ENCODE peak calls at places on chromosomes 3 and 15, in six cellular contexts. One of them, this sample, is unnamed.

GRCh38 chr3:128499724-128500275 is 6.8 kb upstream of the GATA2 start:
- DNase-seq in BE2C: no peak
- DNase-seq in stimulated activated CD4-positive, alpha-beta T cell treated with anti-CD3 and anti-CD28 coated beads, Interleukin-15, amount 100 ng/mL, for 1 hour: no peak
- DNase-seq in M059J: peak
- DNase-seq in chondrocyte: peak
- DNase-seq in coronary artery: peak
- DNase-seq in this sample: peak

GRCh38 chr15:67883228-67883773 is 43.5 kb upstream of the RNU6-1 start:
- DNase-seq in BE2C: no peak
- DNase-seq in stimulated activated CD4-positive, alpha-beta T cell treated with anti-CD3 and anti-CD28 coated beads, Interleukin-15, amount 100 ng/mL, for 1 hour: no peak
- DNase-seq in M059J: no peak
- DNase-seq in chondrocyte: no peak
- DNase-seq in coronary artery: no peak
- DNase-seq in this sample: no peak

GRCh38 chr3:65425880-65426279 is 612.8 kb downstream of the MAGI1 start:
- DNase-seq in BE2C: peak
- DNase-seq in stimulated activated CD4-positive, alpha-beta T cell treated with anti-CD3 and anti-CD28 coated beads, Interleukin-15, amount 100 ng/mL, for 1 hour: no peak
- DNase-seq in M059J: no peak
- DNase-seq in chondrocyte: no peak
- DNase-seq in coronary artery: no peak
- DNase-seq in this sample: peak

GRCh38 chr3:41701196-41701698 is 260.7 kb downstream of the ULK4 start:
- DNase-seq in BE2C: no peak
- DNase-seq in stimulated activated CD4-positive, alpha-beta T cell treated with anti-CD3 and anti-CD28 coated beads, Interleukin-15, amount 100 ng/mL, for 1 hour: no peak
- DNase-seq in M059J: no peak
- DNase-seq in chondrocyte: no peak
- DNase-seq in coronary artery: no peak
- DNase-seq in this sample: no peak

GRCh38 chr3:38029400-38030125 is at the start of gene PLCD1:
- DNase-seq in BE2C: no peak
- DNase-seq in stimulated activated CD4-positive, alpha-beta T cell treated with anti-CD3 and anti-CD28 coated beads, Interleukin-15, amount 100 ng/mL, for 1 hour: no peak
- DNase-seq in M059J: peak
- DNase-seq in chondrocyte: peak
- DNase-seq in coronary artery: peak
- DNase-seq in this sample: peak

GRCh38 chr15:29100486-29101000 is 169.1 kb downstream of the NSMCE3 start:
- DNase-seq in BE2C: no peak
- DNase-seq in stimulated activated CD4-positive, alpha-beta T cell treated with anti-CD3 and anti-CD28 coated beads, Interleukin-15, amount 100 ng/mL, for 1 hour: no peak
- DNase-seq in M059J: no peak
- DNase-seq in chondrocyte: peak
- DNase-seq in coronary artery: no peak
- DNase-seq in this sample: no peak

GRCh38 chr3:140577911-140578310 is 100.0 kb upstream of the TRIM42 start:
- DNase-seq in BE2C: no peak
- DNase-seq in stimulated activated CD4-positive, alpha-beta T cell treated with anti-CD3 and anti-CD28 coated beads, Interleukin-15, amount 100 ng/mL, for 1 hour: no peak
- DNase-seq in M059J: no peak
- DNase-seq in chondrocyte: no peak
- DNase-seq in coronary artery: no peak
- DNase-seq in this sample: no peak

GRCh38 chr3:29601861-29602585 is 321.2 kb downstream of the RBMS3 start:
- DNase-seq in BE2C: no peak
- DNase-seq in stimulated activated CD4-positive, alpha-beta T cell treated with anti-CD3 and anti-CD28 coated beads, Interleukin-15, amount 100 ng/mL, for 1 hour: no peak
- DNase-seq in M059J: no peak
- DNase-seq in chondrocyte: no peak
- DNase-seq in coronary artery: no peak
- DNase-seq in this sample: no peak

GRCh38 chr3:150132101-150132749 is 161.5 kb upstream of the PFN2 start:
- DNase-seq in BE2C: no peak
- DNase-seq in stimulated activated CD4-positive, alpha-beta T cell treated with anti-CD3 and anti-CD28 coated beads, Interleukin-15, amount 100 ng/mL, for 1 hour: no peak
- DNase-seq in M059J: peak
- DNase-seq in chondrocyte: no peak
- DNase-seq in coronary artery: no peak
- DNase-seq in this sample: peak

GRCh38 chr15:79067969-79068368 is 22.6 kb downstream of the RASGRF1 start:
- DNase-seq in BE2C: no peak
- DNase-seq in stimulated activated CD4-positive, alpha-beta T cell treated with anti-CD3 and anti-CD28 coated beads, Interleukin-15, amount 100 ng/mL, for 1 hour: no peak
- DNase-seq in M059J: no peak
- DNase-seq in chondrocyte: no peak
- DNase-seq in coronary artery: no peak
- DNase-seq in this sample: no peak

This sample was measured in kidney tubule cell.